ENCODE peak calls at places on chromosomes 3 and 15, in seven cellular contexts. R is astrocyte of the cerebellum, P is endothelial cell of umbilical vein, S is body of pancreas, B is astrocyte of the spinal cord, E is GM23248, H is IMR-90. V is an unnamed sample.

GRCh38 chr3:124097362-124098120 is 105.6 kb upstream of the ROPN1 start:
- DNase-seq in S (no peak), R (no peak), P (peak), E (peak), B (no peak), H (no peak), V (no peak)

GRCh38 chr3:147939425-147940196 is 530.4 kb downstream of the ZIC1 start:
- DNase-seq in S (no peak), P (no peak), H (no peak), R (no peak), B (peak), E (no peak), V (peak)

GRCh38 chr15:58564967-58565366 is 133.2 kb downstream of the LIPC start:
- DNase-seq in S (no peak), P (no peak), B (no peak), H (no peak), E (no peak), R (no peak), V (no peak)

GRCh38 chr3:13244695-13245449 is 171.6 kb upstream of the IQSEC1 start:
- DNase-seq in P (no peak), E (peak), B (no peak), H (no peak), S (no peak), R (peak), V (no peak)

GRCh38 chr3:13783556-13783955 is 96.3 kb downstream of the WNT7A start:
- DNase-seq in P (no peak), B (no peak), E (no peak), S (no peak), R (no peak), H (no peak), V (no peak)

GRCh38 chr3:127406309-127407025 is 118.6 kb upstream of the PRR20G start:
- DNase-seq in B (no peak), E (peak), S (peak), P (no peak), H (peak), R (no peak), V (no peak)

GRCh38 chr3:141367038-141367730 is 1.1 kb upstream of the ZBTB38 start:
- DNase-seq in R (peak), S (no peak), B (peak), H (peak), E (peak), P (peak), V (no peak)

GRCh38 chr15:70348581-70349344 is 251.0 kb upstream of the TLE3 start:
- DNase-seq in P (no peak), B (no peak), E (peak), S (peak), H (no peak), R (no peak), V (peak)

GRCh38 chr3:47849186-47850061 is 46.5 kb downstream of the DHX30 start:
- DNase-seq in H (no peak), S (no peak), E (no peak), B (no peak), R (no peak), P (no peak), V (no peak)
- H3K4me3 ChIP-seq in H (no peak), S (no peak), E (no peak), B (no peak), R (no peak), P (no peak), V (no peak)

GRCh38 chr3:48426401-48426909 is 3.4 kb downstream of the PLXNB1 start:
- DNase-seq in R (no peak), P (no peak), S (no peak), B (no peak), H (no peak), E (no peak), V (no peak)
- H3K4me3 ChIP-seq in R (peak), P (no peak), S (no peak), B (no peak), H (no peak), E (no peak), V (no peak)

GRCh38 chr3:194031349-194031748 is 104.6 kb upstream of the HES1 start:
- DNase-seq in P (no peak), E (no peak), S (no peak), H (no peak), R (no peak), B (no peak), V (no peak)

GRCh38 chr3:194030372-194030771 is 105.6 kb upstream of the HES1 start:
- DNase-seq in H (no peak), P (no peak), B (no peak), R (no peak), E (no peak), S (peak), V (no peak)

GRCh38 chr3:194029846-194030245 is 106.1 kb upstream of the HES1 start:
- DNase-seq in E (no peak), P (no peak), R (no peak), H (no peak), B (no peak), S (peak), V (no peak)

GRCh38 chr3:194032828-194033435 is 103.0 kb upstream of the HES1 start:
- DNase-seq in E (no peak), B (no peak), S (no peak), P (no peak), H (no peak), R (no peak), V (no peak)

GRCh38 chr3:194031867-194032635 is 103.9 kb upstream of the HES1 start:
- DNase-seq in S (peak), P (no peak), E (no peak), H (no peak), R (no peak), B (no peak), V (no peak)
- H3K4me3 ChIP-seq in S (no peak), P (no peak), E (no peak), H (no peak), R (no peak), B (no peak), V (no peak)

GRCh38 chr15:63510548-63510940 is 6.2 kb downstream of the USP3 start:
- DNase-seq in R (no peak), S (no peak), B (no peak), P (no peak), E (no peak), H (no peak), V (no peak)
- H3K4me3 ChIP-seq in R (no peak), S (no peak), B (no peak), P (peak), E (peak), H (no peak), V (no peak)